ENCODE peak calls at places on chromosomes 6 and 20, in six cellular contexts. D is GM06990, A is body of pancreas, N is neural crest cell, Q is choroid plexus epithelial cell, R is IMR-90. E is an unnamed sample.

GRCh38 chr6:36350681-36351091 is 14.0 kb upstream of the BNIP5 start:
- DNase-seq in D (no peak), Q (peak), R (peak), N (no peak), A (peak), E (peak)

GRCh38 chr6:82017316-82017715 is 230.2 kb downstream of the IBTK start:
- DNase-seq in Q (peak), A (no peak), R (peak), D (no peak), N (no peak), E (peak)

GRCh38 chr6:71239694-71240093 is 48.9 kb upstream of the OGFRL1 start:
- DNase-seq in A (no peak), Q (peak), N (no peak), R (no peak), D (no peak), E (no peak)

GRCh38 chr20:56393133-56393472 is 658 bp downstream of the CSTF1 start:
- DNase-seq in Q (peak), D (no peak), R (no peak), N (no peak), A (no peak), E (no peak)

GRCh38 chr6:46032112-46032998 is 16.7 kb upstream of the CLIC5 start:
- DNase-seq in D (no peak), Q (no peak), A (no peak), N (no peak), R (no peak), E (peak)

GRCh38 chr20:59351148-59352040 is 51.0 kb downstream of the EDN3 start:
- DNase-seq in A (no peak), Q (no peak), D (no peak), R (no peak), N (no peak), E (peak)

GRCh38 chr6:16700202-16700997 is 60.9 kb downstream of the ATXN1 start:
- DNase-seq in N (no peak), A (no peak), D (peak), R (no peak), Q (no peak), E (no peak)

GRCh38 chr6:140105857-140106256 is 731.4 kb upstream of the CITED2 start:
- DNase-seq in A (peak), Q (peak), D (no peak), N (peak), R (no peak), E (peak)

GRCh38 chr6:160102956-160103824 is 18.4 kb upstream of the SLC22A1 start:
- DNase-seq in N (peak), A (no peak), R (peak), D (no peak), Q (peak), E (peak)

GRCh38 chr6:8130399-8130798 is 28.1 kb upstream of the EEF1E1 start:
- DNase-seq in Q (peak), R (peak), D (no peak), A (no peak), N (no peak), E (no peak)

GRCh38 chr6:168090064-168090690 is 11.2 kb upstream of the FRMD1 start:
- DNase-seq in R (no peak), D (no peak), A (no peak), N (no peak), Q (no peak), E (no peak)
- TF ChIP-seq CTCF in R (no peak), D (no peak), A (no peak), N (no peak), Q (no peak), E (no peak)

GRCh38 chr20:45230631-45231030 is 9.5 kb downstream of the SEMG2 start:
- DNase-seq in A (no peak), R (no peak), N (no peak), D (no peak), Q (no peak), E (no peak)

GRCh38 chr20:45221076-45221475 is at the start of gene SEMG2:
- DNase-seq in N (no peak), D (no peak), A (no peak), Q (no peak), R (no peak), E (no peak)

GRCh38 chr20:45223136-45223535 is 2.0 kb downstream of the SEMG2 start:
- DNase-seq in R (no peak), Q (no peak), N (no peak), D (no peak), A (no peak), E (peak)

GRCh38 chr20:45229264-45230056 is 8.3 kb downstream of the SEMG2 start:
- DNase-seq in A (peak), D (peak), R (no peak), Q (peak), N (no peak), E (peak)

GRCh38 chr20:45226287-45226686 is 5.1 kb downstream of the SEMG2 start:
- DNase-seq in R (no peak), N (no peak), Q (no peak), D (no peak), A (no peak), E (no peak)
- TF ChIP-seq CTCF in R (no peak), N (no peak), Q (no peak), D (no peak), A (no peak), E (no peak)

DNA sequence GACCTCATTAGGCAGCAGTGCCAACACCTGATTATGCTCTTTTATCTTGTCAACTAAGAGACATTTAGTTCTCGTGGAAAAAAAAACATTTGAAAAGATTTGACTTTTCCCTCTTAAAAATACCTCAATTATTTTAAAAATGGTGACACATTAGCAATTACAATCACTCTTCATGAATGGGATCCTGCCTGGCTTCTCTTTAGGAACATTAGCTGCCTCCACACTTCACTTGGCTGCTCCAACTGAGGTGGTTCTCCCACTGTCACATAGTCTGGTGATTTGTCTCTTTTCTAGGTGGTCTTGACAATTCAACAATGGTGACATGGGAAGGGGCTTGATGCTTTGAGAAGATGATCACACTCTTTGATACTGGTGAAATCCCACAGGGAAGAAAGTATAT is 26.2 kb upstream of the SLC35F1 start:
- DNase-seq in Q (no peak), D (no peak), A (no peak), N (no peak), R (no peak), E (no peak)
- TF ChIP-seq CTCF in Q (no peak), D (no peak), A (no peak), N (no peak), R (no peak), E (no peak)

DNA sequence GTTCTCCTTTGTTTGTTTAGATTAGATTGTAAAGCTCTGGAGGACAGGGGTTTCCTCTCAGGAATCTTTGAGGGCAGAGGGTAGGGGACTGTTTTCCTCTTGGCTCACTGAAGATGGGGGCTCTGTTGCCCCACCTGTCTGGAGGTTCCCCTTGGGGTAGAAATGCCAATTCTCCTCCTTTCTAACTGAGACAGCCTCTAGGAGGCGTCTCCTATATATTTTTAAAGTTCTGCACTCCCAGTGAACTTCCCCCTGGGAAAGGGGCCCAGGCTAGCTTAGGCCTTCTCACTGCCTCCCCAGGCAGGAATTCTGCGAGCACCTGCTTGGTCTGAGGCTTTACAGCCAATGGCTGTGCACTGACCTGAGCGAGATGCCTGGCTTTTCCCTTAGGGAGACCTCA is 24.8 kb upstream of the SRF start:
- DNase-seq in A (no peak), D (no peak), R (no peak), N (no peak), Q (no peak), E (no peak)
- TF ChIP-seq CTCF in A (no peak), D (no peak), R (no peak), N (no peak), Q (no peak), E (no peak)

GRCh38 chr20:14712302-14712739 is 374.9 kb upstream of the FLRT3 start:
- DNase-seq in D (no peak), N (no peak), Q (peak), A (peak), R (peak), E (peak)
- TF ChIP-seq CTCF in D (no peak), N (no peak), Q (no peak), A (no peak), R (no peak), E (no peak)

GRCh38 chr6:155850408-155850841 is 394.8 kb upstream of the NOX3 start:
- DNase-seq in R (peak), D (no peak), A (no peak), N (no peak), Q (peak), E (peak)
- TF ChIP-seq CTCF in R (no peak), D (no peak), A (no peak), N (no peak), Q (no peak), E (no peak)

GRCh38 chr6:10278786-10279185 is 136.1 kb downstream of the TFAP2A start:
- DNase-seq in R (no peak), D (no peak), A (no peak), Q (no peak), N (no peak), E (no peak)
- TF ChIP-seq CTCF in R (no peak), D (no peak), A (no peak), Q (no peak), N (no peak), E (no peak)

GRCh38 chr6:47690209-47690608 is 8.2 kb upstream of the ADGRF4 start:
- DNase-seq in A (no peak), N (no peak), R (no peak), D (no peak), Q (no peak), E (peak)
- TF ChIP-seq CTCF in A (no peak), N (no peak), R (no peak), D (no peak), Q (no peak), E (no peak)

GRCh38 chr20:62018437-62019143 is 47.1 kb downstream of the TAF4 start:
- DNase-seq in A (no peak), R (no peak), N (no peak), D (no peak), Q (no peak), E (no peak)

GRCh38 chr20:62021794-62022419 is 43.8 kb downstream of the TAF4 start:
- DNase-seq in N (no peak), Q (no peak), A (no peak), D (no peak), R (no peak), E (no peak)

GRCh38 chr20:62020935-62021701 is 44.6 kb downstream of the TAF4 start:
- DNase-seq in Q (peak), N (no peak), D (no peak), R (peak), A (peak), E (no peak)

GRCh38 chr20:62019881-62020492 is 45.7 kb downstream of the TAF4 start:
- DNase-seq in R (no peak), Q (no peak), D (no peak), A (peak), N (no peak), E (no peak)

DNA sequence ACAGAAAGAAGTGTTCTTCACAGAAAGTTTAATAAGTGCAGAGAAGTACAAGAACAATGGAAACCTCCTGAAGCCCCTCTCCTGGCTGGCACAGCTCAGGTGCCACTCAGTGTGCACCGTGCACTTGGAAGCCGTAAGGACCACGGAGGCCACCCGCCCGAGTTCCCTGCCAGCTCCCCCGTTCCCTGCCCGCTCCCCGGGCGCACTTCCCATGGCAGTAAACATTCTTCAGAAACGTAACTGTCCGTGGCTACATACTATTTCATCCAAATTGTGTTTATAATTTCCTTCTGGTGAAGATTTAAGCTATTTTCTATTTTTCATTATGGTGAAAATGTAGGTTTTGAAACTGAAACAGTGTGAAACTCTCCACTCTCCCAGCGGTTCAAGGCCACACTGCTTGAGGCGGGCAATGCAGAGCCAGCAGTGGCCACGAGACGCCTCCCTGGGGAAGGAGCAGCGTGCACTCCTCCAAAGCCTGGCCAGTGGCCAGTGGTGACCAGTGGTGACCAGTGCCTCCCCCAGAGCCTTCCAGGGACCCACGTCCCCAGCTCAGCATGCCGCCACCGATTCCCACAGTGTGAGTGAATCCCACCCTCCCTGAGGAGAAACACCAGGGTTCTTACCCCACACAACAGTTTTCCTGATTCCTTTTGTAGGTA is 46.4 kb downstream of the TAF4 start:
- DNase-seq in Q (no peak), A (peak), R (no peak), D (no peak), N (no peak), E (no peak)
- TF ChIP-seq CTCF in Q (no peak), A (no peak), R (no peak), D (no peak), N (no peak), E (no peak)

E was measured in bronchial epithelial cell.